ENCODE peak calls at places on chromosomes 6 and 20, in nine cellular contexts. L, W, T, U, E, B, I, P and K are unnamed samples.

GRCh38 chr20:6595704-6596103 is 171.8 kb upstream of the BMP2 start:
- DNase-seq in B (no peak), W (no peak), U (peak), L (no peak), E (no peak), P (no peak), T (peak), I (no peak), K (no peak)

GRCh38 chr6:129235167-129236072 is 352.5 kb downstream of the LAMA2 start:
- DNase-seq in E (no peak), L (no peak), I (no peak), B (no peak), T (no peak), U (peak), W (no peak), P (no peak), K (no peak)

GRCh38 chr20:38748863-38749153 is 548 bp downstream of the ACTR5 start:
- DNase-seq in E (no peak), U (no peak), W (peak), P (no peak), I (no peak), L (peak), T (no peak), B (no peak), K (no peak)

GRCh38 chr20:40741507-40742106 is 52.6 kb upstream of the MAFB start:
- DNase-seq in P (peak), B (no peak), L (peak), U (peak), T (peak), I (peak), W (peak), E (peak), K (peak)

GRCh38 chr6:159463440-159463839 is 229.6 kb downstream of the SOD2 start:
- DNase-seq in L (no peak), B (no peak), E (no peak), I (peak), P (no peak), W (no peak), U (peak), T (no peak), K (no peak)

GRCh38 chr6:167153523-167153959 is 4.2 kb downstream of the GPR31 start:
- DNase-seq in T (peak), I (peak), W (no peak), U (peak), B (no peak), P (no peak), E (no peak), L (no peak), K (peak)

GRCh38 chr6:151141685-151142084 is 98.1 kb upstream of the AKAP12 start:
- DNase-seq in E (no peak), I (no peak), W (no peak), T (no peak), L (no peak), P (peak), B (no peak), U (peak), K (peak)

GRCh38 chr6:126957721-126958120 is 160.8 kb upstream of the RSPO3 start:
- DNase-seq in I (no peak), W (no peak), T (no peak), E (no peak), P (no peak), L (no peak), B (no peak), U (no peak), K (no peak)

GRCh38 chr20:38115896-38116295 is 49.2 kb downstream of the TGM2 start:
- DNase-seq in E (no peak), T (no peak), W (no peak), L (no peak), U (no peak), I (no peak), B (no peak), P (no peak), K (no peak)

GRCh38 chr20:9059931-9060330 is 9.0 kb upstream of the PLCB4 start:
- DNase-seq in U (no peak), B (no peak), P (no peak), I (no peak), T (no peak), E (no peak), L (no peak), W (no peak), K (no peak)

GRCh38 chr6:72788188-72788587 is 166.3 kb downstream of the KCNQ5 start:
- DNase-seq in T (no peak), P (no peak), E (no peak), L (no peak), I (no peak), B (no peak), U (peak), W (no peak), K (no peak)

GRCh38 chr6:155171109-155171746 is 92.6 kb upstream of the CLDN20 start:
- DNase-seq in W (peak), U (peak), P (no peak), B (no peak), I (no peak), L (peak), E (peak), T (peak), K (peak)